ENCODE peak calls at places on chromosomes 13 and 19, in nine cellular contexts. B is CD8-positive, alpha-beta memory T cell; H is foreskin fibroblast; X is ovary; O is aorta; W is cardiac muscle cell; Z is dorsolateral prefrontal cortex; L is HCT116; I is esophagus muscularis mucosa. K is an unnamed sample.

GRCh38 chr19:54534156-54534555 is 31.5 kb downstream of the LAIR2 start:
- DNase-seq in Z (no peak), W (no peak), H (no peak), X (no peak), O (no peak), B (no peak), L (no peak), I (no peak), K (no peak)

GRCh38 chr13:33931397-33931987 is 113.5 kb downstream of the RFC3 start:
- DNase-seq in B (no peak), Z (no peak), I (no peak), H (peak), O (no peak), L (peak), W (peak), X (no peak), K (peak)

GRCh38 chr13:39422845-39423565 is 180.0 kb downstream of the LHFPL6 start:
- DNase-seq in B (no peak), Z (no peak), O (no peak), I (no peak), H (peak), X (no peak), L (no peak), W (no peak), K (no peak)

GRCh38 chr13:100589178-100589725 is 663 bp upstream of the GGACT start:
- DNase-seq in X (no peak), Z (no peak), W (no peak), I (no peak), H (no peak), B (no peak), O (no peak), L (no peak), K (no peak)

GRCh38 chr19:31715249-31715944 is 366.2 kb upstream of the TSHZ3 start:
- DNase-seq in W (no peak), L (no peak), O (no peak), B (no peak), X (peak), H (no peak), I (no peak), Z (no peak), K (no peak)

GRCh38 chr19:15129856-15130580 is 22.8 kb downstream of the SYDE1 start:
- DNase-seq in B (no peak), I (no peak), L (peak), O (no peak), X (no peak), W (no peak), Z (no peak), H (no peak), K (no peak)

GRCh38 chr19:7512400-7512851 is 3.5 kb upstream of the ZNF358 start:
- DNase-seq in I (no peak), X (no peak), W (no peak), H (no peak), O (no peak), Z (no peak), L (no peak), B (no peak), K (no peak)

GRCh38 chr13:50124536-50125305 is 109.5 kb downstream of the KCNRG start:
- DNase-seq in L (no peak), O (no peak), X (peak), W (peak), I (no peak), B (peak), Z (peak), H (peak), K (no peak)

GRCh38 chr19:31534786-31535185 is 185.6 kb upstream of the TSHZ3 start:
- DNase-seq in O (no peak), W (no peak), L (no peak), H (no peak), I (peak), B (no peak), Z (no peak), X (no peak), K (no peak)

GRCh38 chr19:18571564-18572344 is at the start of gene UBA52:
- DNase-seq in L (peak), B (peak), X (peak), H (peak), O (peak), W (peak), Z (peak), I (peak), K (peak)

GRCh38 chr13:84823528-84823927 is 941.3 kb upstream of the SLITRK1 start:
- DNase-seq in O (no peak), Z (no peak), W (no peak), X (no peak), I (no peak), L (no peak), B (no peak), H (no peak), K (no peak)

GRCh38 chr13:45851171-45851889 is at the start of gene SIAH3:
- DNase-seq in Z (peak), X (no peak), H (no peak), L (no peak), I (no peak), O (no peak), W (peak), B (no peak), K (peak)

GRCh38 chr19:632228-633067 is 889 bp downstream of the POLRMT start:
- DNase-seq in O (no peak), Z (no peak), H (peak), I (no peak), L (no peak), X (no peak), B (no peak), W (peak), K (peak)

GRCh38 chr19:30170081-30170480 is 202.1 kb upstream of the ZNF536 start:
- DNase-seq in I (peak), B (no peak), H (no peak), W (no peak), X (no peak), O (no peak), L (no peak), Z (no peak), K (no peak)

GRCh38 chr19:38303517-38304351 is at the start of gene C19orf33:
- DNase-seq in B (no peak), L (peak), W (no peak), Z (no peak), H (no peak), O (no peak), X (no peak), I (no peak), K (no peak)

GRCh38 chr13:110301606-110302131 is 5.3 kb downstream of the COL4A1 start:
- DNase-seq in X (no peak), I (no peak), H (peak), L (no peak), W (no peak), B (no peak), O (no peak), Z (no peak), K (peak)

GRCh38 chr19:1273263-1274041 is 1.9 kb upstream of the FAM174C start:
- DNase-seq in W (no peak), B (no peak), H (no peak), Z (no peak), O (no peak), I (no peak), L (no peak), X (no peak), K (no peak)

DNA sequence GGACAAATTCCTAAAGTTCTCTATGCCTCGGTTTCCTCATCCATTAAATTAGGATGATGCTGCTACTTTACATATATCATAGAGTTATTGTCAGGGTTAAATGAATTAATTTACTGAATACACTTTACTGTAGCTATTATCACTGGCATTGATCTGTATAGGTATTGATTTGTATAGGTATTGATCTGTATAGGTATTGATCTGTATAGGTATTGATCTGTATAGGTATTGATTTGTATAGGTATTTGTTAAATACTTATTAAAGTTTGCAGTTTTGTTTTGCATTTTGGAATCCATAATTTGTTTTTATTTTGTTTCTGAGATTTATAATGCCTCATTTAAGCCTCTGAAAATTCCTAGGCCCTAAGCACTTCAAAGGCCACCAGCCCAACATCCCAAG is 2.4 kb upstream of the PPP2R1A start:
- DNase-seq in B (no peak), I (no peak), L (no peak), O (no peak), X (no peak), H (no peak), W (no peak), Z (no peak), K (no peak)
- H3K4me3 ChIP-seq in B (no peak), I (no peak), L (no peak), O (no peak), X (no peak), H (no peak), W (no peak), Z (no peak), K (no peak)

DNA sequence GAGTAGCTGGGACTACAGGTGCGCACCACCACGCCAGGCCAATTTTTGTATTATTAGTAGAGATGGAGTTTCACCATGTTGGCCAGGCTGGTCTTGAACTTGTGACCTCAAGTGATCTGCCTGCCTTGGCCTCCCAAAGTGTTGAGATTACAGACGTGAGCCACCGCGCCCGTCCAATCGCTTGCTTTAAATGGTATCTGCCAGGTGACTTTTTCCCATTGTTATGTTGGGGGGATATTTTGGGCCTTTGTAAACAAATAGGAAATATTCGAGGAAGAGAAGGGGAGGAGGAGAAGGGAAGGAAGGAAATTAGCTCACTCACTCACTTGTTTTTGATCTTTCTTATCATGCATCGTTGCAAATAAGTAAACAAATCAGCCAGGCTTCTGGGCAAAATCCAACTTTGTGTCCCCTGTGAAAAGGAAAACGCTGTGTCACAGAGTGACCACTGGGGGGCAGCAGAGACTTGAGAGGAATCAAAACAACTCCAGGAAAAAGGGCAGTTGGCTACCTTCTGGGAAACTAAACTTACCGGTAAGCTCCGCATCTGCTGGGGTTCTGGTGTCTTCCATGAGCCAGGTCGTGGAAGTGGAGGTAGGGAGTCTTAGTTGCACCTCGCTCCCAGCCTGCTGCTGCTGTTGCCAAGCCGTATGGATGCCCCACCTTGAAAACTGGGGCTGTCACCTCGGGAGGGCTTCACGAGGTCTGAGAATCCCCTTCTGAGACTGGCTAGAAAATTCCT is 9.3 kb upstream of the RANBP3 start:
- DNase-seq in I (no peak), X (peak), L (peak), H (peak), Z (peak), W (peak), O (peak), B (peak), K (peak)
- H3K4me3 ChIP-seq in I (peak), X (peak), L (no peak), H (peak), Z (peak), W (no peak), O (peak), B (peak), K (peak)

DNA sequence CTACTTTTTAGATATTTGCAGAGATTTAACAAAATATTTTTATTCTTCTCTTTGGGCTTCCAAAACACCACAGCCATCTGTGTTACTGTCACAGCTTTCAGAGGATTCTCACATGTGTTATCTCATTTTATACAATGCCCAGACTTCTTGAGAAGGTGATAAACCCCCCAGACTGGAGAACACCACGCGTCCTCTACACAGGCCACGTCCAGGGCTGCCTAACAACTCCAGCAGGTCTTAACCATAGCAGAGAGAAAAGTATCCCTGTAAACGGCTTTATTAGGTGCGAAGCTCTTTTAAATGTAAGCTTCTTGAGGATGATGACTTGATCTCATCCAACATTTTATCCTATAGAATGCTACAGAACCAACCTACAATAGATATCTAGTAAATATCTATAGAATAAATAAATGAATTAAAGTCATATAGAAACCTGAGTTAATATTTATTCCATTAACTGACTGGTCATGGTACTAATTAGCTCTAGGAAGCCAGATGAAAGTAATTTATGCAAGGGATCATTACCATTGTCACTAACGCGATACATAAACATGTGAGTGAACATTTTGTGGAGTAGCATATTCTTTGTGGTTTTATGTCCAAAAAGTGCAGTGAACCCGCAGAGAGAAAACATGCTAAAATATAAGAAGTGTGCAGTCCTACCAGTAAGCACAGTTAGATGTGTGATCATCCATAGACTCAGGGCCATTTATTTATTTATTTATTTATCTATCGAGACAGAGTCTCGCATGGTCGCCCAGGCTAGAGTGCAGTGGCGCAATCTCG is 1.8 kb downstream of the GPR183 start:
- DNase-seq in B (no peak), X (no peak), Z (no peak), H (no peak), I (no peak), L (no peak), O (no peak), W (no peak), K (no peak)
- H3K4me3 ChIP-seq in B (peak), X (no peak), Z (no peak), H (no peak), I (peak), L (no peak), O (no peak), W (no peak), K (no peak)

GRCh38 chr19:40801449-40802299 is 2.7 kb downstream of the EGLN2 start:
- DNase-seq in I (no peak), L (no peak), W (peak), Z (no peak), B (no peak), H (no peak), O (peak), X (no peak), K (no peak)

GRCh38 chr19:40804783-40805242 is 5.8 kb downstream of the EGLN2 start:
- DNase-seq in Z (no peak), X (no peak), L (no peak), H (no peak), I (no peak), O (peak), B (no peak), W (no peak), K (no peak)

GRCh38 chr19:40803857-40804782 is 5.1 kb downstream of the EGLN2 start:
- DNase-seq in O (peak), X (no peak), W (no peak), L (no peak), B (peak), Z (no peak), H (no peak), I (no peak), K (no peak)

GRCh38 chr19:40802300-40803169 is 3.5 kb downstream of the EGLN2 start:
- DNase-seq in O (peak), W (no peak), L (no peak), X (peak), Z (no peak), B (no peak), I (no peak), H (no peak), K (no peak)

DNA sequence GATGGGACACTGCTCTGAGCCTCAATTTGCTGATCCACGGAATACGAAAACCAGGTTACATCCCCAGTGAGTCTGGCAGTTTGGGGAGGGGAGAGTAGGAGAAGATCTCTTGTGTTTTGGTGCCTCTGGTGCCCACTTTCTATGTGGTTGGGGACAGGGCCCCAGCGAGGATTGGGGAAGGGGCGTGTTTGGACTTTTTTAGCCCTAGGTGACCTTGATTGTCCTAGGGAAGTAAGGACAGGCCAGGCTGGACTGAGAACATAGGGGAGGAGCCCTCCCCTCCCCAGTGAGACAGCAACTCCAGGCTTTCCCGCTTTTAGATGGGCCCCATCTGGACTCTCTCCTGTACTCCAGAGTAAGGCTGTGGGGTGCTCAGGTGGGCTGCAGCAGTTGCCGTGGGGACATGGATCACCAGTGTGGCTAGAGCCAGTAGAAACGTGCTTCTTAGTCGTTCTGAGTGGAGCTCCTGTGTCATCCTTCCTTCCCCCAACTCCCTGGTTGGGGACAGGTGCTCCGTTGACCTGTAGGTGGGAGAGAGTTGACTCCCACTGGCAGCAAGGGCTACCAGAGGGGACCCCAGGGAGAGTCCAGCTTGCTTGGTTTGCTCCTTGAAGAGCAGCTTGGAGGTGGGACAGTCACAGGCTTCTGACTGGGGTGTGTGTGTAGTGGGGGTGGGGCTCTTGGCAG is 4.3 kb downstream of the EGLN2 start:
- DNase-seq in W (no peak), B (no peak), L (no peak), X (no peak), O (peak), Z (no peak), I (no peak), H (no peak), K (no peak)
- H3K4me3 ChIP-seq in W (no peak), B (peak), L (no peak), X (no peak), O (no peak), Z (peak), I (peak), H (no peak), K (no peak)

DNA sequence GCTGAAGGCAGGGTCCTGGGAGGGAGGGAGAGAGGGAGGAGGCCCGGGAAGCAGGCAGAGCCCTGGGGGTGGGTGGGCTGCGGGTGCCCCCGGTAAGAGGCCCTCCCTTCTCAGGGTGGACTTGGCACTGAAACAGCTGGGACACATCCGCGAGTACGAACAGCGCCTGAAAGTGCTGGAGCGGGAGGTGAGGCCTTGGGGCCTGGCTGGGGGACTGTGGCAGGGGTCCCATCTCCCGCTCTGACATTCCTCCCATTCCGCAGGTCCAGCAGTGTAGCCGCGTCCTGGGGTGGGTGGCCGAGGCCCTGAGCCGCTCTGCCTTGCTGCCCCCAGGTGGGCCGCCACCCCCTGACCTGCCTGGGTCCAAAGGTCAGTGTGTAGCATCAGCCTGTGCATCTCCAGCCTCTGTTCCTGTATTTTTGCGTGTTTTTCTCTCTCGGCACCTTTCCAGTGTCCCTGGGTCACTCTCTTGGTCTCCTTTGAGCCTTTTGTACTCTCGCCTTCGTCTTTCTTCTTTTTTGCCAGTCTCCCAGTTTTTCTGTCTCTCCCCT is 53.4 kb downstream of the TRPM4 start:
- DNase-seq in H (no peak), B (no peak), W (no peak), Z (no peak), I (no peak), L (no peak), O (no peak), X (no peak), K (no peak)
- H3K4me3 ChIP-seq in H (no peak), B (no peak), W (no peak), Z (no peak), I (peak), L (no peak), O (no peak), X (peak), K (peak)

GRCh38 chr13:60288569-60288968 is 108.5 kb upstream of the TDRD3 start:
- DNase-seq in L (no peak), X (no peak), Z (no peak), B (no peak), O (no peak), I (no peak), H (no peak), W (no peak), K (no peak)

GRCh38 chr13:60286707-60287106 is 110.3 kb upstream of the TDRD3 start:
- DNase-seq in O (no peak), H (no peak), Z (no peak), B (no peak), X (no peak), W (no peak), I (no peak), L (no peak), K (no peak)

GRCh38 chr13:60282708-60283107 is 114.3 kb upstream of the TDRD3 start:
- DNase-seq in B (no peak), H (no peak), Z (no peak), I (no peak), X (no peak), O (no peak), L (no peak), W (no peak), K (no peak)
- H3K4me3 ChIP-seq in B (no peak), H (no peak), Z (no peak), I (no peak), X (no peak), O (no peak), L (no peak), W (no peak), K (no peak)

DNA sequence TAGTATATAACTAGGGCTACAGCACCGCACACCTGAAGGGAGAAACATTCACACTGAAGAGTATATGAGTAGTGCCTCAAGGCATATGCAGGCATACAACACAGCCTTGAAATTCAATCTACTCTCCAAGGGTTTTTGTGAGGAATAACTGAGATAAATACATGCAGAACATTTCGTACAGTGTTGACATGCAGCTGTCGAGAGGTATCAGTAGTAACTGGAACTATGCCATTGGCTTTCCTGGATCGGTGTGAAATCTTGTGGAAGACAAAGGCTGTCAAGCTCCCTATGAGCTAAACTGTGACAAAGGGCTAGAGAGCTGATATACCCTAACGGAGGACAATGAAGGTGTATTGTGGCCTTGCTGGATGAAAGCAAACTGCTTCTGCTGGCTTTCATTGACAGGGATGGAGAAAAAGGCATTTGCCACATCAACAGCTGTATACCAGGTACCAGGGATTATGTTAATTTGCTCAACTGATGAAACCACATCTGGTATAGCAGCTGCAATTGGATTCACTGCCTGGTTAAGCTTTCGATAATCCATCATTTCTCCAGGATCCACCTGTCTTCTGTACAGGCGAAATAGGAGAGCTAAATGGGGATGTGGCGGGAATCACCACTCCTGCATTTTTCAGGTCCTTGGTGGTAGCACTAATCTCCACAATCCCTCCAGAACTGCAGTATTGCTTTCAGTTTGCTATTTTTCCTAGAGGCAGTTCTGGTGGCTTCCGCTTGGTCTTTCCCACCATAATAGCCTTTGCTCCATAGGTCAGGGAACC is 16.2 kb downstream of the MTRF1 start:
- DNase-seq in I (no peak), L (no peak), W (no peak), B (no peak), O (no peak), H (no peak), Z (no peak), X (no peak), K (no peak)
- H3K4me3 ChIP-seq in I (no peak), L (no peak), W (no peak), B (no peak), O (no peak), H (no peak), Z (no peak), X (no peak), K (no peak)

K was measured in brain microvascular endothelial cell.